ENCODE peak calls at places on chromosome 21, in seven cellular contexts. X is H1, I is HepG2, J is GM12878, V is K562, U is HCT116, D is SK-N-SH. L is an unnamed sample.

GRCh38 chr21:17903029-17903806 is 84.1 kb upstream of the C21orf91 start:
- DNase-seq in X (no peak), I (no peak), J (no peak), V (no peak), U (no peak), D (peak), L (no peak)

GRCh38 chr21:17119466-17120297 is 393.2 kb upstream of the CXADR start:
- DNase-seq in X (peak), I (no peak), J (no peak), V (no peak), U (no peak), D (no peak), L (peak)

GRCh38 chr21:35206141-35207125 is 157.3 kb upstream of the RUNX1 start:
- DNase-seq in X (no peak), I (no peak), J (no peak), V (peak), U (no peak), D (no peak), L (no peak)

GRCh38 chr21:13937236-13937635 is 273.5 kb downstream of the LIPI start:
- DNase-seq in X (no peak), I (no peak), J (no peak), V (no peak), U (no peak), D (peak), L (no peak)

GRCh38 chr21:34035619-34036354 is 37.6 kb upstream of the MRPS6 start:
- DNase-seq in X (no peak), I (no peak), J (no peak), V (no peak), U (no peak), D (no peak), L (no peak)

GRCh38 chr21:29121759-29122158 is 8.7 kb upstream of the MAP3K7CL start:
- DNase-seq in X (no peak), I (no peak), J (peak), V (no peak), U (no peak), D (no peak), L (no peak)

GRCh38 chr21:28256420-28256831 is 736.3 kb downstream of the LTN1 start:
- DNase-seq in X (no peak), I (peak), J (no peak), V (no peak), U (no peak), D (peak), L (no peak)

GRCh38 chr21:19461481-19462205 is 1058.1 kb upstream of the TMPRSS15 start:
- DNase-seq in X (no peak), I (no peak), J (no peak), V (no peak), U (no peak), D (no peak), L (no peak)

GRCh38 chr21:16554522-16554921 is 824.7 kb downstream of the USP25 start:
- DNase-seq in X (no peak), I (no peak), J (no peak), V (no peak), U (no peak), D (peak), L (no peak)

GRCh38 chr21:38438476-38438893 is 59.8 kb downstream of the ERG start:
- DNase-seq in X (no peak), I (no peak), J (no peak), V (no peak), U (no peak), D (no peak), L (no peak)

GRCh38 chr21:34836933-34837505 is 168.2 kb downstream of the CLIC6 start:
- DNase-seq in X (no peak), I (no peak), J (no peak), V (no peak), U (no peak), D (no peak), L (no peak)

GRCh38 chr21:9837946-9838801 is 683.2 kb upstream of the TPTE start:
- DNase-seq in X (no peak), I (no peak), J (no peak), V (peak), U (no peak), D (peak), L (no peak)

GRCh38 chr21:29443398-29444010 is 144.8 kb downstream of the BACH1 start:
- DNase-seq in X (no peak), I (no peak), J (no peak), V (no peak), U (no peak), D (no peak), L (no peak)

GRCh38 chr21:26686278-26686677 is 113.2 kb upstream of the CYYR1 start:
- DNase-seq in X (no peak), I (no peak), J (no peak), V (no peak), U (no peak), D (peak), L (peak)

GRCh38 chr21:30408782-30409494 is 13.1 kb downstream of the KRTAP13-1 start:
- DNase-seq in X (peak), I (peak), J (no peak), V (no peak), U (peak), D (peak), L (peak)

GRCh38 chr21:35737899-35738341 is 322.4 kb downstream of the SETD4 start:
- DNase-seq in X (no peak), I (no peak), J (no peak), V (no peak), U (no peak), D (no peak), L (no peak)

GRCh38 chr21:41251961-41252642 is 64.5 kb upstream of the FAM3B start:
- DNase-seq in X (no peak), I (no peak), J (no peak), V (no peak), U (no peak), D (no peak), L (no peak)

GRCh38 chr21:19508442-19508841 is 1104.9 kb upstream of the TMPRSS15 start:
- DNase-seq in X (no peak), I (no peak), J (no peak), V (no peak), U (no peak), D (no peak), L (no peak)

GRCh38 chr21:16072692-16073091 is 342.9 kb downstream of the USP25 start:
- DNase-seq in X (no peak), I (no peak), J (no peak), V (no peak), U (no peak), D (no peak), L (no peak)

GRCh38 chr21:38165466-38166213 is 91.2 kb upstream of the KCNJ15 start:
- DNase-seq in X (no peak), I (no peak), J (no peak), V (no peak), U (no peak), D (peak), L (no peak)

GRCh38 chr21:24941316-24942185 is 665.7 kb downstream of the MRPL39 start:
- DNase-seq in X (no peak), I (no peak), J (no peak), V (no peak), U (no peak), D (peak), L (peak)

GRCh38 chr21:34774750-34775149 is 106.0 kb downstream of the CLIC6 start:
- DNase-seq in X (no peak), I (peak), J (no peak), V (no peak), U (no peak), D (no peak), L (no peak)

GRCh38 chr21:35578350-35578782 is 482.0 kb downstream of the SETD4 start:
- DNase-seq in X (no peak), I (no peak), J (no peak), V (no peak), U (no peak), D (no peak), L (no peak)

GRCh38 chr21:16942703-16943102 is 570.1 kb upstream of the CXADR start:
- DNase-seq in X (peak), I (peak), J (no peak), V (no peak), U (no peak), D (peak), L (peak)

GRCh38 chr21:25467891-25468290 is 139.4 kb downstream of the MRPL39 start:
- DNase-seq in X (no peak), I (no peak), J (no peak), V (no peak), U (no peak), D (no peak), L (no peak)

GRCh38 chr21:35547946-35548774 is 499.1 kb upstream of the RUNX1 start:
- DNase-seq in X (no peak), I (no peak), J (no peak), V (peak), U (no peak), D (no peak), L (no peak)

GRCh38 chr21:17793675-17794123 is 25.5 kb downstream of the C21orf91 start:
- DNase-seq in X (no peak), I (no peak), J (no peak), V (no peak), U (no peak), D (peak), L (no peak)

GRCh38 chr21:29938968-29939858 is 583 bp downstream of the GRIK1 start:
- DNase-seq in X (no peak), I (no peak), J (no peak), V (no peak), U (no peak), D (peak), L (no peak)

DNA sequence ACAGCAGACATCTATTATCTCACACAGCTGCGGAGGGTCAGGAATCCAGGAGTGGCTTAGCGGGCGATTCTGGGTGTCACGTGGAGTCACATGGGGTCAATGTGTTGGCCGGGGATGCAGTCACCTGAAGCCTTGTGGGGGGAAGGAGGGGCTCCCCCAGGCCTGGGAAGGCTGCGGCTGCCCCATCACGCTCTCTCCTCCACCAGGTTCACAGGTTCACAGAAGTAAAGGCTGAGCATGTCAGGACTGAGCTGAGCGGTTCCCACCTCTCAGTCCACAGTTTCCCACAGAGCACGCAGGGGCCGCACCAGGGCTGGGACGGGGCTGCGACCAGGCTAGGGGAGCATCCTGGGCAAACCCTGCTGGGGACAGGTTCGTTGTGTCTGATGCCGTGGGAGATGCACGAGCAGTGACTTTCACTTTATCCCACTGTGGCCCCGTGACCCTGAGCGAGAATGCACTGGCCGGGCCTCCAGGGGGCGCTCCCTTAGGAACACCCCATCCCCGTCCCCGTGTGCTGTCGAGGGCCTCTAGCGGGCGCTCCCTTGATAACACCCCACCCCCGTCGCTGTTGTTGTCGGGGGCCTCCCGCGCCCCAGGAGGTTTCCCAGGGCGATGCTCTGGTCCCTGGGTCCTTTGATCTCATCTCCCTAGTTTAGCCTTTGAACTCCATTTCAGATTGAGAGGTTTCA is 73.2 kb upstream of the TRAPPC10 start:
- DNase-seq in X (peak), I (peak), J (peak), V (peak), U (peak), D (peak), L (peak)
- H3K4me3 ChIP-seq in X (no peak), I (peak), J (peak), V (peak), U (peak), D (peak), L (peak)

GRCh38 chr21:42364304-42364865 is 1.9 kb downstream of the TFF1 start:
- DNase-seq in X (no peak), I (no peak), J (no peak), V (no peak), U (no peak), D (no peak), L (no peak)

GRCh38 chr21:42365770-42366169 is 565 bp downstream of the TFF1 start:
- DNase-seq in X (no peak), I (no peak), J (no peak), V (no peak), U (no peak), D (no peak), L (no peak)

GRCh38 chr21:42366292-42367010 is at the start of gene TFF1:
- DNase-seq in X (no peak), I (peak), J (no peak), V (no peak), U (no peak), D (no peak), L (no peak)

GRCh38 chr21:42369821-42370220 is 3.5 kb upstream of the TFF1 start:
- DNase-seq in X (no peak), I (no peak), J (no peak), V (no peak), U (no peak), D (no peak), L (no peak)

DNA sequence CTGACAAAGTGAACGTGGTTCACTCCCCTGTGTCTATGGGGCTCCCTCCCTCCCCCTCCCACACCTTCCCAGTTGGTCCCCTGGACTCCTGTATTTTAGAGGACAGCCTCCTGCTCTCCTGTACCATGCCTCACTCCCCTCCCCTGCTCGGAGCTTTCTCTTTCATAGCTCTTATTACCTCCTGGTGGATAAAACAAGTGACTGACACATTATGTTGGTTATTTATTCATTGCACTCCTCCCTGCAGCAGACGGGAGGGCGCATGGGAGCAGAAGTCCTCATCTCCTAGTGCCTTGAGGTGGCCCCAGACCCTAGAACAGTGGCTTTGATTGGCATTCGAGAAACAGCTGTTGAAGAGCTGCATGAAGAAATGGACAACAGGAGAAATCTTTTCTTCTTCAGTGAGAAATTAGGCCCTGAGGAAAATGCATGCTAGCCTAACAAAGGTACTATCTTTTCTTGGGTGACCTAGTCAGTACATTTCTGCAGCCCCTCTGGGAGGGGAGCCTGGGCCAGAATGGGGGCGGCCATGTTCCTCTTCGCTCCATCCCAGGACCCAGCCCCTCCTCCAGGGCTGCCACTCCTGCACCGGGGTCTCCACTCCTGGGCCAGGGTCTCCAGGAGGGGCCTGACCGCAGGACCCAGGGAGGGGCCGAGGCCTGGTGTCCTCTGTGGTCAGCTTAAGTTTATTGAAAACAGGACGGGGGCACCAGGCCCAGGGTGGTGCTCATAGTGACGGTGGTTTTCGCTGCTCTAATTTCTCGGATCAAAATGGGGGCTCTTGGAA is 1.2 kb upstream of the TFF1 start:
- DNase-seq in X (no peak), I (no peak), J (no peak), V (no peak), U (no peak), D (no peak), L (no peak)
- TF ChIP-seq YY1 in X (no peak), I (no peak), J (no peak), V (no peak), U (no peak), D (no peak), L (no peak)

GRCh38 chr21:45550552-45551210 is 8.4 kb upstream of the SLC19A1 start:
- DNase-seq in X (no peak), I (no peak), J (peak), V (no peak), U (no peak), D (no peak), L (no peak)

GRCh38 chr21:45551316-45551715 is 9.1 kb upstream of the SLC19A1 start:
- DNase-seq in X (no peak), I (no peak), J (peak), V (no peak), U (peak), D (no peak), L (no peak)

GRCh38 chr21:45548711-45549491 is 6.7 kb upstream of the SLC19A1 start:
- DNase-seq in X (no peak), I (no peak), J (no peak), V (no peak), U (no peak), D (no peak), L (no peak)

GRCh38 chr21:45551816-45552695 is 9.8 kb upstream of the SLC19A1 start:
- DNase-seq in X (no peak), I (no peak), J (no peak), V (no peak), U (no peak), D (peak), L (no peak)

GRCh38 chr21:45549670-45550463 is 7.6 kb upstream of the SLC19A1 start:
- DNase-seq in X (no peak), I (no peak), J (peak), V (no peak), U (no peak), D (peak), L (no peak)
- H3K9ac ChIP-seq in X (no peak), I (no peak), J (peak), V (no peak), U (no peak), D (no peak), L (peak)

GRCh38 chr21:45984584-45985095 is 3.1 kb downstream of the COL6A1 start:
- DNase-seq in X (no peak), I (no peak), J (no peak), V (no peak), U (no peak), D (no peak), L (no peak)
- H3K4me3 ChIP-seq in X (no peak), I (no peak), J (no peak), V (no peak), U (no peak), D (no peak), L (no peak)

GRCh38 chr21:36798461-36798860 is 99.5 kb downstream of the SIM2 start:
- DNase-seq in X (no peak), I (no peak), J (no peak), V (no peak), U (no peak), D (no peak), L (no peak)

GRCh38 chr21:36800734-36801133 is 101.8 kb downstream of the SIM2 start:
- DNase-seq in X (no peak), I (no peak), J (no peak), V (no peak), U (no peak), D (no peak), L (no peak)

GRCh38 chr21:36803051-36803709 is 104.3 kb downstream of the SIM2 start:
- DNase-seq in X (no peak), I (no peak), J (no peak), V (no peak), U (no peak), D (no peak), L (no peak)

GRCh38 chr21:36796070-36796469 is 97.2 kb downstream of the SIM2 start:
- DNase-seq in X (no peak), I (no peak), J (no peak), V (no peak), U (no peak), D (no peak), L (no peak)

DNA sequence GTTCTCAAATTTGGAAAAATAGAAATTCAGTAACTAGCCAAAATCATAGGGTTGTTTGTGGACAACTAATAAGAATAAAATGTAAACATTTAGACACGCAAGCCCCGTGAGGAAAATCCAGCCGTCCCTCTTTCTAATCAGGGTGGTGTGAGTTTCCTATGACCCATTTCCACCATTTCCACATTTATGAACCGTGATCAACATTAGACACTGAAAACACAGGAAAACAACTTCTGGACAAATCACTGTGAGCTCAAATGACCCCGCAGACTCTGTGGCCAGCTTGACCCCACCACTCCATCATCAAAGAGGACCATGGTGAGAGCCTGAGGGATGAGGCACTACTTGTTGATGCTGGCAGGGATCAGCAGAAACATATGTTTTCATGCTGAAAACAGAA is 101.0 kb downstream of the SIM2 start:
- DNase-seq in X (no peak), I (no peak), J (no peak), V (no peak), U (no peak), D (no peak), L (no peak)
- TF ChIP-seq YY1 in X (no peak), I (no peak), J (no peak), V (no peak), U (no peak), D (no peak), L (no peak)

GRCh38 chr21:37165606-37166005 is 92.6 kb downstream of the TTC3 start:
- DNase-seq in X (no peak), I (no peak), J (no peak), V (no peak), U (no peak), D (no peak), L (no peak)
- H3K9ac ChIP-seq in X (no peak), I (no peak), J (no peak), V (no peak), U (no peak), D (no peak), L (no peak)

GRCh38 chr21:33026299-33026858 is 644 bp downstream of the OLIG2 start:
- DNase-seq in X (no peak), I (no peak), J (no peak), V (no peak), U (no peak), D (peak), L (no peak)

GRCh38 chr21:33028759-33029511 is 3.2 kb downstream of the OLIG2 start:
- DNase-seq in X (no peak), I (no peak), J (no peak), V (no peak), U (no peak), D (no peak), L (no peak)

GRCh38 chr21:33028271-33028670 is 2.5 kb downstream of the OLIG2 start:
- DNase-seq in X (no peak), I (no peak), J (no peak), V (no peak), U (no peak), D (no peak), L (no peak)

GRCh38 chr21:33026878-33027400 is 1.2 kb downstream of the OLIG2 start:
- DNase-seq in X (no peak), I (no peak), J (no peak), V (no peak), U (no peak), D (no peak), L (no peak)

GRCh38 chr21:33027401-33028185 is 1.9 kb downstream of the OLIG2 start:
- DNase-seq in X (no peak), I (no peak), J (no peak), V (no peak), U (no peak), D (peak), L (no peak)
- H3K4me3 ChIP-seq in X (no peak), I (no peak), J (no peak), V (no peak), U (no peak), D (no peak), L (peak)

L was measured in NT2/D1.